ENCODE peak calls at places on chromosomes 6 and 20, in six cellular contexts. C is cardiac fibroblast, Y is suprapubic skin, X is epithelial cell of proximal tubule, O is fibroblast of lung, S is tibial artery. F is an unnamed sample.

GRCh38 chr6:2244261-2245102 is 923 bp downstream of the GMDS start:
- DNase-seq in C (no peak), Y (no peak), X (no peak), O (no peak), S (no peak), F (no peak)

GRCh38 chr6:71584712-71585436 is 296.3 kb downstream of the OGFRL1 start:
- DNase-seq in C (no peak), Y (no peak), X (no peak), O (no peak), S (no peak), F (no peak)

GRCh38 chr6:45047573-45047972 is 280.6 kb upstream of the RUNX2 start:
- DNase-seq in C (no peak), Y (no peak), X (no peak), O (no peak), S (no peak), F (no peak)

GRCh38 chr20:63697357-63697867 is 960 bp downstream of the TNFRSF6B start:
- DNase-seq in C (no peak), Y (peak; percentile 65), X (no peak), O (no peak), S (peak; percentile 19), F (no peak)

GRCh38 chr6:27255866-27256265 is 8.4 kb downstream of the PRSS16 start:
- DNase-seq in C (no peak), Y (no peak), X (no peak), O (no peak), S (no peak), F (no peak)

GRCh38 chr20:34431168-34431567 is 68.1 kb downstream of the ITCH start:
- DNase-seq in C (no peak), Y (no peak), X (no peak), O (no peak), S (no peak), F (no peak)

GRCh38 chr6:42693725-42694323 is 28.6 kb downstream of the PRPH2 start:
- DNase-seq in C (peak; percentile 73), Y (no peak), X (no peak), O (no peak), S (no peak), F (no peak)

GRCh38 chr6:11042750-11043551 is 1.2 kb downstream of the ELOVL2 start:
- DNase-seq in C (peak; percentile 15), Y (no peak), X (peak; percentile 47), O (peak; percentile 33), S (no peak), F (no peak)

GRCh38 chr20:22905667-22906066 is 129.4 kb upstream of the SSTR4 start:
- DNase-seq in C (peak; percentile 55), Y (no peak), X (no peak), O (peak; percentile 4), S (peak; percentile 43), F (no peak)

GRCh38 chr6:33416386-33417126 is 1.4 kb downstream of the CUTA start:
- DNase-seq in C (no peak), Y (no peak), X (no peak), O (no peak), S (no peak), F (no peak)

GRCh38 chr6:127716425-127716930 is 139.5 kb downstream of the C6orf58 start:
- DNase-seq in C (no peak), Y (no peak), X (no peak), O (no peak), S (no peak), F (no peak)

GRCh38 chr6:149043476-149044130 is 273.9 kb upstream of the TAB2 start:
- DNase-seq in C (peak; percentile 28), Y (no peak), X (no peak), O (no peak), S (no peak), F (no peak)

GRCh38 chr6:35681298-35681697 is 7.4 kb downstream of the FKBP5 start:
- DNase-seq in C (no peak), Y (no peak), X (no peak), O (no peak), S (no peak), F (no peak)

GRCh38 chr6:4466769-4467480 is 309.3 kb upstream of the CDYL start:
- DNase-seq in C (peak; percentile 22), Y (no peak), X (no peak), O (peak; percentile 19), S (no peak), F (no peak)

GRCh38 chr20:59598625-59599310 is 5.6 kb upstream of the PHACTR3 start:
- DNase-seq in C (peak; percentile 4), Y (no peak), X (no peak), O (no peak), S (no peak), F (no peak)

GRCh38 chr6:170203212-170203611 is 87.7 kb downstream of the DLL1 start:
- DNase-seq in C (no peak), Y (no peak), X (no peak), O (no peak), S (no peak), F (no peak)

GRCh38 chr6:73969982-73970960 is 274.3 kb downstream of the CD109 start:
- DNase-seq in C (peak; percentile 76), Y (no peak), X (no peak), O (peak; percentile 64), S (no peak), F (peak; percentile 13)

GRCh38 chr20:63129991-63130653 is 85.8 kb downstream of the YTHDF1 start:
- DNase-seq in C (no peak), Y (peak; percentile 25), X (no peak), O (no peak), S (peak; percentile 5), F (no peak)

GRCh38 chr6:36615018-36615761 is 21.0 kb downstream of the SRSF3 start:
- DNase-seq in C (peak; percentile 84), Y (peak; percentile 73), X (no peak), O (peak; percentile 41), S (no peak), F (peak; percentile 39)

GRCh38 chr6:57040011-57040410 is 6.5 kb upstream of the KIAA1586 start:
- DNase-seq in C (no peak), Y (no peak), X (no peak), O (no peak), S (no peak), F (no peak)

GRCh38 chr6:168139121-168139520 is 60.1 kb upstream of the FRMD1 start:
- DNase-seq in C (no peak), Y (no peak), X (no peak), O (no peak), S (no peak), F (no peak)

GRCh38 chr6:8006208-8006607 is 58.0 kb downstream of the BLOC1S5 start:
- DNase-seq in C (peak; percentile 74), Y (no peak), X (no peak), O (peak; percentile 29), S (no peak), F (no peak)

GRCh38 chr6:45036101-45036500 is 292.0 kb upstream of the RUNX2 start:
- DNase-seq in C (no peak), Y (no peak), X (no peak), O (no peak), S (no peak), F (no peak)

DNA sequence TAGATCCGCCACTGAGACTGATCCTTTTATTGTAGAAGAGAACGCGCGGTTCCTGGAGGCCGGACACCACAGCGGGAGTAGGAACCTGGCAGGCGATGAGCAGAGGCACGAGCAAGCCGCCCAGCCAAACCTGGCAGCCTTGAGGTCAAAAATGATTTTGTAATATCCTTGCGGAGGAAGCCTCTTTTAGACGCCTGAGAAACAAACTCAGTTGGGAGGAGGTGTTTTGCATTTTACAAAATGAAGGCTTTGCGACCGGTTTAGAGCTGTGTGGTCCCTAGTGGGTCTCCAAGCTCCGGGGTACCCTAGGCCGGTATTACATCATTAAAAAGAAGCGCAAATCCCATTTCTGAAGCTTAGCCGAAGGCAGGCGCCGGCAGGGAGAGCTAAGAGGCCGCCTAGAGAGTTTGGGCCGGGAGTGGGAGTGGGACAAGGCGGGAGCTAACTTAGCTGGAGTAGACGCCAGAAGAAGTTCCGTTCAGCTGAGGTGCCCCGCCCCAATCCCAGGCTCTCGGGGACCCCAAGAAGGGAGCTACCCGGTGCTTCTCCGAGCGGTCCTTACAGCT is 1.8 kb upstream of the TBX18 start:
- DNase-seq in C (no peak), Y (no peak), X (no peak), O (no peak), S (peak; percentile 25), F (no peak)
- H3K4me3 ChIP-seq in C (no peak overlapping the region), Y (no peak overlapping the region), X (no peak overlapping the region), O (no peak overlapping the region), S (peak overlapping the region; percentile 25), F (no peak overlapping the region)

GRCh38 chr6:158605266-158605878 is 39.2 kb downstream of the DYNLT1 start:
- DNase-seq in C (peak; percentile 84), Y (no peak), X (peak; percentile 26), O (peak; percentile 67), S (peak; percentile 50), F (peak; percentile 46)
- TF ChIP-seq CTCF in C (peak; percentile 70), Y (peak; percentile 81), X (peak; percentile 84), O (peak; percentile 83), S (peak; percentile 80), F (peak; percentile 77)

DNA sequence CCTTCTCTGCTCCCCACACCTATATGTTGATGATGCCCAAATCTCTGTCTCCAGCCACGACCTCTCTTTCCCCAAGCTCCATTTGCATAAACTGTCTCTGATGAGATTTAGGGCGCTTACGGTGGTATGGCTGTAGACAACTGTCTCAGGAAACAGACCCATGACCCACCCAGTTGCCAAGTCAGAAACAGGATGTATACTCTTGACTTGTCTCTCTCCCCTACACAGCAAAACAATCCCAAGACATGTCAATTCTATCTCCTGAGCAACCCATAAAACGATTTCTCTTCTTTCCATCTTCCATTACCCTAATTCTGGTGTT is 13.9 kb downstream of the GNL1 start:
- DNase-seq in C (no peak), Y (no peak), X (no peak), O (no peak), S (no peak), F (no peak)
- H3K4me3 ChIP-seq in C (no peak overlapping the region), Y (peak overlapping the region; percentile 32), X (no peak overlapping the region), O (no peak overlapping the region), S (no peak overlapping the region), F (no peak overlapping the region)

GRCh38 chr6:15329154-15329781 is 83.4 kb downstream of the JARID2 start:
- DNase-seq in C (peak; percentile 98), Y (no peak), X (no peak), O (peak; percentile 96), S (no peak), F (peak; percentile 77)

GRCh38 chr6:15326072-15326614 is 80.3 kb downstream of the JARID2 start:
- DNase-seq in C (no peak), Y (no peak), X (no peak), O (no peak), S (no peak), F (no peak)

GRCh38 chr6:15324427-15324985 is 78.6 kb downstream of the JARID2 start:
- DNase-seq in C (no peak), Y (no peak), X (no peak), O (no peak), S (no peak), F (no peak)

GRCh38 chr6:15325540-15325955 is 79.7 kb downstream of the JARID2 start:
- DNase-seq in C (no peak), Y (no peak), X (no peak), O (no peak), S (no peak), F (no peak)

GRCh38 chr6:15327271-15327670 is 81.4 kb downstream of the JARID2 start:
- DNase-seq in C (peak; percentile 29), Y (no peak), X (no peak), O (peak; percentile 15), S (no peak), F (no peak)
- TF ChIP-seq CTCF in C (peak; percentile 30), Y (no peak), X (peak; percentile 49), O (no peak), S (no peak), F (peak; percentile 14)

GRCh38 chr20:45372646-45373352 is 5.3 kb downstream of the TP53TG5 start:
- DNase-seq in C (no peak), Y (no peak), X (no peak), O (no peak), S (peak; percentile 54), F (no peak)
- H3K4me3 ChIP-seq in C (peak overlapping the region; percentile 35), Y (peak overlapping the region; percentile 44), X (no peak overlapping the region), O (no peak overlapping the region), S (peak overlapping the region; percentile 61), F (no peak overlapping the region)